ENCODE peak calls at places on chromosomes 2 and 18, in ten cellular contexts. F is hepatocyte, W is heart left ventricle, K is BJ, N is fibroblast of lung, A is cardiac muscle cell, S is PC-3, X is mesenchymal stem cell, D is mammary epithelial cell, O is MM.1S. M is an unnamed sample. For H3K36me3, the result is how much of the 10 kb centered on the place peaks cover.

GRCh38 chr2:207594731-207595130 is 30.5 kb downstream of the METTL21A start:
- DNase-seq in A (no peak), K (no peak), W (no peak), N (no peak), O (no peak), D (no peak), F (no peak), S (no peak), X (no peak), M (no peak)

GRCh38 chr2:173077506-173078177 is 2.0 kb downstream of the MAP3K20 start:
- DNase-seq in F (no peak), N (peak), X (peak), D (peak), S (peak), K (no peak), A (peak), O (no peak), W (no peak), M (peak)

GRCh38 chr2:240510513-240511210 is 47.1 kb downstream of the ANKMY1 start:
- DNase-seq in X (no peak), W (no peak), A (no peak), K (no peak), N (no peak), O (no peak), F (no peak), S (no peak), D (no peak), M (no peak)

GRCh38 chr2:235793163-235793752 is 299.4 kb downstream of the AGAP1 start:
- DNase-seq in S (peak), A (peak), F (peak), N (peak), K (no peak), W (no peak), O (no peak), D (peak), X (peak), M (no peak)

GRCh38 chr2:191152841-191153240 is 2.0 kb upstream of the STAT4 start:
- DNase-seq in N (peak), A (peak), F (no peak), W (no peak), K (peak), S (no peak), O (peak), X (peak), D (peak), M (peak)

GRCh38 chr18:66533693-66534092 is 70.2 kb downstream of the CDH19 start:
- DNase-seq in A (no peak), K (no peak), D (no peak), O (no peak), X (no peak), W (no peak), F (no peak), S (no peak), N (no peak), M (no peak)

GRCh38 chr2:171297951-171298350 is 135.8 kb downstream of the METTL8 start:
- DNase-seq in O (no peak), A (no peak), D (peak), X (no peak), F (no peak), S (no peak), W (no peak), K (peak), N (peak), M (peak)

GRCh38 chr2:3178206-3179031 is 199.2 kb downstream of the EIPR1 start:
- DNase-seq in F (no peak), N (no peak), A (no peak), X (no peak), K (no peak), O (no peak), D (no peak), W (no peak), S (no peak), M (no peak)

GRCh38 chr2:36770542-36771287 is 74.2 kb downstream of the VIT start:
- DNase-seq in K (no peak), S (peak), W (no peak), X (peak), O (peak), F (peak), D (peak), N (peak), A (peak), M (no peak)

GRCh38 chr2:220165401-220165800 is 538.0 kb downstream of the SLC4A3 start:
- DNase-seq in O (no peak), N (no peak), X (no peak), A (no peak), S (peak), F (peak), W (no peak), K (no peak), D (no peak), M (no peak)

GRCh38 chr2:24493713-24494112 is 2.7 kb downstream of the NCOA1 start:
- DNase-seq in W (no peak), N (no peak), X (peak), F (peak), A (no peak), S (no peak), K (no peak), D (no peak), O (no peak), M (no peak)

GRCh38 chr2:95215018-95215612 is 7.8 kb downstream of the ZNF892 start:
- DNase-seq in K (no peak), F (no peak), O (no peak), D (no peak), X (peak), S (no peak), A (no peak), W (no peak), N (no peak), M (no peak)

GRCh38 chr2:216057688-216058193 is 23.9 kb downstream of the PECR start:
- DNase-seq in X (peak), A (no peak), N (peak), O (peak), D (peak), S (no peak), F (peak), K (peak), W (no peak), M (peak)

GRCh38 chr2:174522553-174522952 is 35.7 kb upstream of the GPR155 start:
- DNase-seq in O (no peak), W (no peak), D (no peak), F (no peak), X (no peak), S (peak), A (no peak), N (peak), K (no peak), M (no peak)

GRCh38 chr18:64993695-64994094 is 757.1 kb upstream of the CDH7 start:
- DNase-seq in N (no peak), X (no peak), W (no peak), D (no peak), F (no peak), A (peak), K (no peak), O (peak), S (no peak), M (no peak)

GRCh38 chr2:185522472-185522871 is 216.1 kb upstream of the FSIP2 start:
- DNase-seq in D (no peak), W (no peak), O (peak), X (no peak), F (no peak), K (no peak), A (no peak), S (peak), N (no peak), M (no peak)

GRCh38 chr2:33444961-33445360 is 31.5 kb upstream of the RASGRP3 start:
- DNase-seq in W (no peak), K (no peak), N (no peak), O (no peak), F (no peak), A (peak), X (no peak), S (no peak), D (no peak), M (no peak)

GRCh38 chr18:37282386-37283037 is 283.1 kb downstream of the CELF4 start:
- DNase-seq in W (no peak), D (no peak), A (peak), K (no peak), F (no peak), X (no peak), S (peak), N (no peak), O (no peak), M (no peak)

GRCh38 chr2:240524963-240525718 is 32.6 kb downstream of the ANKMY1 start:
- DNase-seq in K (no peak), D (no peak), N (no peak), O (no peak), X (no peak), W (no peak), A (no peak), S (no peak), F (no peak), M (no peak)

GRCh38 chr18:41989508-41989907 is 34.5 kb downstream of the PIK3C3 start:
- DNase-seq in A (no peak), K (no peak), N (no peak), D (no peak), S (no peak), O (no peak), W (no peak), X (no peak), F (no peak), M (no peak)

GRCh38 chr2:128682266-128682665 is 363.6 kb upstream of the HS6ST1 start:
- DNase-seq in X (no peak), A (no peak), S (no peak), W (no peak), O (no peak), D (no peak), F (no peak), K (no peak), N (no peak), M (no peak)

GRCh38 chr18:11561293-11561692 is 48.1 kb upstream of the SLC35G4 start:
- DNase-seq in A (no peak), N (no peak), O (no peak), S (no peak), W (no peak), F (no peak), K (no peak), D (peak), X (no peak), M (no peak)

GRCh38 chr18:63444567-63444966 is 22.3 kb upstream of the VPS4B start:
- DNase-seq in F (peak), K (peak), N (peak), A (no peak), W (no peak), O (no peak), S (peak), D (peak), X (peak), M (no peak)

DNA sequence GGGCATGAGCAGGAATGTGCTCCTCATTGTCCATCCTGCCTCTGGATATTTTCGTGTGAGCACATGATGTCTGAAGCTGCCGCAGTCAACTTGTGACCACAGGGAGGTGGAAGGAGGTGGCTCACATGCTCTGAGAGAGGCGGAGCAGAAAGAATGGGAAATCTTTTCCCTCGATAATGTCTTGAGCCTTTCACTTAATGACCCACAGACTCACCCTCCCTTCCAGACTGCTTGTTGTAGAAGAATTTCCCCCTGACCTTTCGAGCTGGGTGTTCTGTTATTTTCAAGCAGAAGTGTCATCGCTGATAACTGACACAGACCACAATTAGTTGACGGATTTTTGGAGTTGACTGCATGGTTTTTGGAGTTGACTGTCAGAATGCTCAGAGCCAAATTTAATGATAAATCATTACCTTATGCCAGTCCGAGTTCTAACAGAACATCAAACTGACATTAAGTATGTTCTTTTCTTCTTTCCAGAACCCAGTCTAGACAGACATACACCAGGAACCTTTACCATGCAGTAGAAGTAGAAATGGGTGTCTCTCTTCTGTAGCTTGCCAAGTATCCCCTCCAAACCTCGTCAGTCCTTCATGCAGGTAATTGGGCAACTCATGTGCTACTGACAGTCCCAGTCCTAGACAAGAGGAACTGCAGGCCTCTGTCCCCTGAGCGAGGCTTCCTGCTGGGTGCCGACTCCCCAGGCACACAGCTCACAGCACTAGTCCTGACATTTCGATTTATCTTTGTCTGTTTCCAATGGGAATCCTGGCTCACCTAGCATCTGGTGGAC is 29.4 kb upstream of the RTTN start:
- DNase-seq in F (no peak), O (no peak), S (no peak), N (peak), A (peak), D (no peak), X (peak), W (peak), K (peak), M (peak)
- H3K36me3 ChIP-seq in F (under half), O (under half), S (under half), N (under half), A (under half), D (under half), X (under half), W (under half), K (under half), M (under half)

GRCh38 chr2:230494980-230495379 is 79.0 kb downstream of the SP100 start:
- DNase-seq in S (no peak), A (no peak), F (no peak), X (no peak), N (no peak), D (no peak), W (no peak), O (no peak), K (no peak), M (no peak)
- H3K36me3 ChIP-seq in S (under half), A (under half), F (under half), X (half or more), N (under half), D (under half), W (under half), O (under half), K (under half), M (under half)

DNA sequence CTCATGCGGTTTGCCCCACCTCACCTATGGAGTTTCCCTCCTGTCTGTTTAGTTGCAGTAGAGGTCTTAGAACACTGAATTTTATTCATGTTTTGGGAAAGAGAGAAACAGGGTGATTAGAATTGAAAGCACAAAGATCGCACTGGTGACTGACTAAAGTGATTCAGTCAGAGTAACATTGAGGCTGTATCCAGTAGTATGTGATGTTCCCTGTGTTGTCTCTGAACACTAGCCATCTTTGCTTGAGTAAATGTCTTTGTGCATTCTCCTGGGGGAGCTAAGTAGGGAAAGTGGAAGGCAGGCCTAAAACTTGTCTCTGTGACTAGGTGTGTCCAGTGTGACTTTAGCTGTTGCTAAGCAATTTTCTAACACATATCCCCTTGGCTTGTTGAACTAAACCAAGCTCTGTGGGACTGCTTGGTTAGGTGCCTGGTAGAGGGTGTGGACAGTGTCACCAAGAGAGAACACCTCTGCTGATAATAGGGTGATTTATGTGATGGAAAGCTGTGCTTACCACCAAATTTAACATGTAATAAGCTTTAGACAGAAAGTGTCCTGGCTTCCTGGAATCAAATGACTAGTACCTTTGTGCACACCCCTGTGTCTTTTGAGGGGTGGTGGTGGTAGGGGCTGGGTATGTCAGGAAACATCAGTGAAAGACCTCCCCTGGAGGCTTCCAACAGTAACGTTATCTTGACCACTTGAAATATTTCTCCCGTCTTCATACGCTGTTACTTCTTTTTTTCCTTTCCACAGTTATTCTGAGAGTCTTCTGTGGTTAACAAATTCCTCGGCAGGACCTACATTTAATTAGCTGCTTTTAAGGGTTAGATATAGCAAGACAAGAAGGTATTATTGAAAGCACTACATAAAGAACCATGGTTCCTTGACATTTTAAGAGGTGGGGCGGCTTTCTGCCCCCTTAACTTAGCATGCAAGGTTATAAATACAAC is 34.3 kb downstream of the UGP2 start:
- DNase-seq in W (no peak), N (peak), X (no peak), A (peak), K (no peak), D (peak), S (no peak), F (no peak), O (no peak), M (peak)
- H3K36me3 ChIP-seq in W (under half), N (under half), X (half or more), A (under half), K (under half), D (under half), S (under half), F (under half), O (under half), M (under half)

DNA sequence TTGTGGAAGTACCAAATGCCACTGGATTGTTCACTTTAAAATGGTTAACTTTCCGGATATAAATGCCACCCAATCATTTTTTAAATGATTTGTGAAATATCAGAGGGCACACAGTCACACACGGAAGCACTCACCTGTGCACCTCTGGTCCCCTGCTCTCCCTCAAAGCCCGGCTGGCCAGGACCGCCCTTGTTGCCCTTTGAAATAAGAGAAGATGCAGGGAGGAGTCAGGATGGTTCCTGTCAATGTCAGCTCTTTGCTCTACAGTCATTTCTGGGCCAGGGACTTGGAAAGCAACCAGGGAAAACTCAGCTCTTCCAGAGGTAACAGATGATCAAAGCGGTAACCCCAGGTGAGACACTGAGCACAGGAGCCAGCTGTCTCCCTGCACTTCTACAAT is 60.8 kb downstream of the COL6A3 start:
- DNase-seq in O (no peak), S (no peak), X (no peak), N (no peak), F (no peak), D (no peak), A (peak), W (no peak), K (no peak), M (no peak)
- H3K36me3 ChIP-seq in O (under half), S (under half), X (half or more), N (half or more), F (under half), D (under half), A (under half), W (under half), K (under half), M (under half)

M was measured in astrocyte.